ENCODE peak calls at places on chromosomes 7 and 10, in eight cellular contexts. V is stimulated activated CD4-positive, alpha-beta T cell treated with anti-CD3 and anti-CD28 coated beads, Interleukin-4, amount 100 ng/mL, for 24 hours; Q is EL; P is endodermal cell; D is CD8-positive, alpha-beta memory T cell; X is dermis blood vessel endothelial cell; C is pancreas; T is tibial artery. G is an unnamed sample.
A peak's percentile ranks its signal among the peaks of the same experiment; 100 is the strongest.

GRCh38 chr10:59175538-59176240 is 754 bp upstream of the PHYHIPL start:
- DNase-seq in D (no peak), T (no peak), X (no peak), Q (no peak), P (no peak), V (no peak), C (peak; percentile 26), G (no peak)

GRCh38 chr7:159083001-159083697 is 61.5 kb downstream of the VIPR2 start:
- DNase-seq in D (no peak), V (no peak), Q (no peak), T (no peak), X (no peak), P (no peak), C (no peak), G (no peak)

GRCh38 chr7:151623766-151624165 is 104.1 kb upstream of the RHEB start:
- DNase-seq in V (no peak), D (no peak), Q (peak; percentile 50), T (no peak), X (peak; percentile 95), C (no peak), P (no peak), G (peak; percentile 65)

GRCh38 chr7:114793155-114793849 is 128.6 kb upstream of the MDFIC start:
- DNase-seq in X (peak; percentile 23), Q (no peak), T (no peak), C (no peak), D (no peak), P (no peak), V (peak; percentile 24), G (no peak)

GRCh38 chr7:19177269-19177668 is 32.0 kb upstream of the FERD3L start:
- DNase-seq in V (no peak), D (no peak), C (no peak), P (no peak), T (no peak), Q (peak; percentile 4), X (no peak), G (peak; percentile 13)

GRCh38 chr10:22682237-22683192 is 31.9 kb downstream of the PIP4K2A start:
- DNase-seq in T (no peak), V (peak; percentile 49), X (peak; percentile 34), D (peak; percentile 82), Q (peak; percentile 52), C (no peak), P (no peak), G (peak; percentile 78)

GRCh38 chr10:123786896-123787295 is 104.7 kb downstream of the CPXM2 start:
- DNase-seq in T (no peak), X (no peak), C (no peak), V (no peak), P (no peak), Q (no peak), D (no peak), G (no peak)

GRCh38 chr7:12162420-12163113 is 48.5 kb upstream of the TMEM106B start:
- DNase-seq in X (peak; percentile 84), V (no peak), T (no peak), C (no peak), D (no peak), Q (peak; percentile 5), P (no peak), G (peak; percentile 90)

GRCh38 chr10:98217793-98218192 is 50.2 kb downstream of the LOXL4 start:
- DNase-seq in C (no peak), T (no peak), X (peak; percentile 24), D (no peak), P (no peak), V (no peak), Q (no peak), G (no peak)

GRCh38 chr10:114824396-114824795 is 2.8 kb downstream of the FHIP2A start:
- DNase-seq in P (no peak), C (no peak), Q (peak; percentile 28), T (no peak), V (no peak), X (no peak), D (no peak), G (no peak)

GRCh38 chr10:113957013-113957412 is 86.7 kb upstream of the ADRB1 start:
- DNase-seq in D (no peak), V (no peak), C (no peak), X (peak; percentile 39), T (no peak), P (no peak), Q (peak; percentile 75), G (peak; percentile 62)

GRCh38 chr10:59587083-59587755 is 122.4 kb downstream of the SLC16A9 start:
- DNase-seq in V (no peak), Q (no peak), X (no peak), P (no peak), C (no peak), D (no peak), T (no peak), G (peak; percentile 100)

GRCh38 chr7:26090927-26091519 is 61.0 kb upstream of the NFE2L3 start:
- DNase-seq in T (no peak), V (no peak), D (peak; percentile 27), C (no peak), P (no peak), Q (peak; percentile 46), X (peak; percentile 81), G (peak; percentile 60)

GRCh38 chr7:17370901-17371550 is 72.6 kb downstream of the AHR start:
- DNase-seq in P (no peak), T (no peak), C (no peak), Q (peak; percentile 42), D (no peak), X (peak; percentile 29), V (no peak), G (peak; percentile 29)

GRCh38 chr7:17401806-17402627 is 103.6 kb downstream of the AHR start:
- DNase-seq in D (no peak), X (no peak), P (no peak), C (no peak), T (no peak), Q (no peak), V (peak; percentile 20), G (no peak)

GRCh38 chr7:131586259-131586658 is 29.8 kb upstream of the PODXL start:
- DNase-seq in T (no peak), C (no peak), Q (no peak), D (no peak), X (peak; percentile 55), V (no peak), P (peak; percentile 87), G (no peak)

GRCh38 chr7:94452257-94452656 is 57.4 kb upstream of the CASD1 start:
- DNase-seq in V (no peak), X (no peak), Q (no peak), P (no peak), D (no peak), T (no peak), C (no peak), G (no peak)